ENCODE peak calls at places on chromosome 6, in seven cellular contexts. K is SK-N-DZ, M is M059J, Q is A172, Z is sigmoid colon, U is cardiac fibroblast, J is pancreas. H is an unnamed sample.

GRCh38 chr6:110415297-110415916 is at the start of gene DDO:
- DNase-seq in K (peak; percentile 28), M (peak; percentile 94), Q (peak; percentile 82), Z (peak; percentile 92), U (peak; percentile 62), J (peak; percentile 95), H (no peak)

GRCh38 chr6:33343953-33344611 is 26.5 kb upstream of the ZBTB22 start:
- DNase-seq in K (no peak), M (no peak), Q (no peak), Z (no peak), U (no peak), J (no peak), H (peak; percentile 68)

GRCh38 chr6:786946-787763 is 94.2 kb upstream of the EXOC2 start:
- DNase-seq in K (no peak), M (no peak), Q (no peak), Z (no peak), U (peak; percentile 4), J (no peak), H (no peak)

GRCh38 chr6:18022398-18023231 is 35.2 kb upstream of the KIF13A start:
- DNase-seq in K (peak; percentile 28), M (peak; percentile 83), Q (peak; percentile 67), Z (no peak), U (peak; percentile 79), J (no peak), H (no peak)

GRCh38 chr6:46098678-46099077 is 31.1 kb upstream of the ENPP4 start:
- DNase-seq in K (no peak), M (no peak), Q (no peak), Z (no peak), U (peak; percentile 3), J (peak; percentile 74), H (no peak)

GRCh38 chr6:17705778-17706579 is 746 bp downstream of the NUP153 start:
- DNase-seq in K (peak; percentile 65), M (peak; percentile 90), Q (peak; percentile 55), Z (peak; percentile 81), U (peak; percentile 61), J (peak; percentile 57), H (peak; percentile 81)

GRCh38 chr6:20269147-20269546 is 56.9 kb upstream of the MBOAT1 start:
- DNase-seq in K (no peak), M (no peak), Q (no peak), Z (no peak), U (no peak), J (no peak), H (no peak)

GRCh38 chr6:137102851-137103492 is 58.2 kb upstream of the IL20RA start:
- DNase-seq in K (no peak), M (no peak), Q (no peak), Z (no peak), U (no peak), J (no peak), H (no peak)

GRCh38 chr6:11473008-11473740 is 64.4 kb upstream of the TMEM170B start:
- DNase-seq in K (no peak), M (peak; percentile 47), Q (no peak), Z (no peak), U (no peak), J (no peak), H (no peak)

GRCh38 chr6:148565931-148566663 is 180.7 kb upstream of the UST start:
- DNase-seq in K (no peak), M (peak; percentile 90), Q (peak; percentile 71), Z (no peak), U (peak; percentile 95), J (no peak), H (no peak)

GRCh38 chr6:139973602-139974373 is 599.3 kb upstream of the CITED2 start:
- DNase-seq in K (no peak), M (peak; percentile 92), Q (no peak), Z (no peak), U (peak; percentile 91), J (no peak), H (no peak)

GRCh38 chr6:14863896-14864850 is 381.7 kb upstream of the JARID2 start:
- DNase-seq in K (peak; percentile 56), M (no peak), Q (no peak), Z (no peak), U (no peak), J (no peak), H (no peak)

GRCh38 chr6:13015379-13015681 is 298.8 kb downstream of the PHACTR1 start:
- DNase-seq in K (peak; percentile 20), M (no peak), Q (no peak), Z (no peak), U (no peak), J (no peak), H (no peak)

GRCh38 chr6:4936681-4937041 is 67.2 kb downstream of the RPP40 start:
- DNase-seq in K (peak; percentile 38), M (peak; percentile 53), Q (peak; percentile 74), Z (no peak), U (peak; percentile 77), J (no peak), H (no peak)

GRCh38 chr6:147063469-147064031 is 140.7 kb upstream of the STXBP5 start:
- DNase-seq in K (no peak), M (peak; percentile 88), Q (peak; percentile 86), Z (no peak), U (peak; percentile 79), J (no peak), H (no peak)

GRCh38 chr6:4928426-4928825 is 75.4 kb downstream of the RPP40 start:
- DNase-seq in K (no peak), M (peak; percentile 89), Q (peak; percentile 42), Z (no peak), U (peak; percentile 46), J (no peak), H (no peak)

GRCh38 chr6:111730835-111731234 is 125.2 kb upstream of the TRAF3IP2 start:
- DNase-seq in K (no peak), M (no peak), Q (no peak), Z (no peak), U (peak; percentile 13), J (no peak), H (no peak)

GRCh38 chr6:148358196-148358785 is 15.7 kb downstream of the SASH1 start:
- DNase-seq in K (no peak), M (peak; percentile 60), Q (no peak), Z (peak; percentile 80), U (peak; percentile 86), J (no peak), H (no peak)

GRCh38 chr6:32204268-32204715 is 11.8 kb upstream of the GPSM3 start:
- DNase-seq in K (no peak), M (no peak), Q (no peak), Z (no peak), U (no peak), J (no peak), H (no peak)

GRCh38 chr6:97668716-97669115 is 385.7 kb upstream of the MMS22L start:
- DNase-seq in K (peak; percentile 82), M (no peak), Q (no peak), Z (no peak), U (no peak), J (no peak), H (no peak)

GRCh38 chr6:30855429-30856069 is 28.8 kb upstream of the DDR1 start:
- DNase-seq in K (no peak), M (no peak), Q (no peak), Z (no peak), U (no peak), J (no peak), H (no peak)

GRCh38 chr6:13831623-13832022 is 17.3 kb upstream of the MCUR1 start:
- DNase-seq in K (no peak), M (no peak), Q (no peak), Z (no peak), U (no peak), J (no peak), H (no peak)

H was measured in naive thymus-derived CD8-positive, alpha-beta T cell.